ENCODE peak calls at places on chromosomes 16 and 17, in six cellular contexts. V, Q, L, H, K and W are unnamed samples.

GRCh38 chr17:55964191-55964590 is 189.1 kb upstream of the ANKFN1 start:
- DNase-seq in V (no peak), Q (no peak), L (no peak), H (no peak), K (no peak), W (no peak)

GRCh38 chr16:3980311-3981111 is 100.0 kb upstream of the CREBBP start:
- DNase-seq in V (peak; percentile 68), Q (no peak), L (peak; percentile 51), H (no peak), K (peak; percentile 50), W (peak; percentile 66)

GRCh38 chr16:86662195-86662594 is 83.8 kb downstream of the FOXL1 start:
- DNase-seq in V (peak; percentile 73), Q (no peak), L (peak; percentile 57), H (no peak), K (peak; percentile 57), W (peak; percentile 71)

GRCh38 chr16:734208-734980 is 6.4 kb downstream of the CIAO3 start:
- DNase-seq in V (no peak), Q (no peak), L (no peak), H (no peak), K (no peak), W (no peak)

GRCh38 chr17:3843935-3844516 is 2.0 kb downstream of the NCBP3 start:
- DNase-seq in V (peak; percentile 22), Q (no peak), L (no peak), H (peak; percentile 47), K (peak; percentile 34), W (no peak)

GRCh38 chr16:65842067-65842466 is 524.4 kb upstream of the CDH5 start:
- DNase-seq in V (peak; percentile 3), Q (no peak), L (no peak), H (no peak), K (no peak), W (no peak)

GRCh38 chr16:17171250-17172143 is 299.3 kb downstream of the XYLT1 start:
- DNase-seq in V (no peak), Q (no peak), L (no peak), H (no peak), K (no peak), W (no peak)

GRCh38 chr17:32497431-32498205 is 10.8 kb downstream of the CDK5R1 start:
- DNase-seq in V (peak; percentile 41), Q (no peak), L (no peak), H (no peak), K (peak; percentile 45), W (no peak)

GRCh38 chr17:80103686-80104085 is 2.3 kb downstream of the GAA start:
- DNase-seq in V (no peak), Q (no peak), L (no peak), H (no peak), K (no peak), W (no peak)

GRCh38 chr17:74413491-74413890 is 18.4 kb upstream of the GPRC5C start:
- DNase-seq in V (no peak), Q (no peak), L (no peak), H (no peak), K (no peak), W (no peak)

GRCh38 chr16:14298374-14299122 is 227.4 kb downstream of the MRTFB start:
- DNase-seq in V (no peak), Q (no peak), L (no peak), H (no peak), K (no peak), W (no peak)

GRCh38 chr16:20814761-20815160 is 8.4 kb downstream of the REXO5 start:
- DNase-seq in V (peak; percentile 66), Q (no peak), L (no peak), H (no peak), K (no peak), W (no peak)

GRCh38 chr17:81481011-81481799 is 31.4 kb downstream of the ACTG1 start:
- DNase-seq in V (peak; percentile 61), Q (peak; percentile 44), L (no peak), H (peak; percentile 88), K (peak; percentile 33), W (peak; percentile 83)

GRCh38 chr17:34665150-34665802 is 85.9 kb downstream of the TMEM132E start:
- DNase-seq in V (no peak), Q (no peak), L (no peak), H (no peak), K (no peak), W (no peak)

DNA sequence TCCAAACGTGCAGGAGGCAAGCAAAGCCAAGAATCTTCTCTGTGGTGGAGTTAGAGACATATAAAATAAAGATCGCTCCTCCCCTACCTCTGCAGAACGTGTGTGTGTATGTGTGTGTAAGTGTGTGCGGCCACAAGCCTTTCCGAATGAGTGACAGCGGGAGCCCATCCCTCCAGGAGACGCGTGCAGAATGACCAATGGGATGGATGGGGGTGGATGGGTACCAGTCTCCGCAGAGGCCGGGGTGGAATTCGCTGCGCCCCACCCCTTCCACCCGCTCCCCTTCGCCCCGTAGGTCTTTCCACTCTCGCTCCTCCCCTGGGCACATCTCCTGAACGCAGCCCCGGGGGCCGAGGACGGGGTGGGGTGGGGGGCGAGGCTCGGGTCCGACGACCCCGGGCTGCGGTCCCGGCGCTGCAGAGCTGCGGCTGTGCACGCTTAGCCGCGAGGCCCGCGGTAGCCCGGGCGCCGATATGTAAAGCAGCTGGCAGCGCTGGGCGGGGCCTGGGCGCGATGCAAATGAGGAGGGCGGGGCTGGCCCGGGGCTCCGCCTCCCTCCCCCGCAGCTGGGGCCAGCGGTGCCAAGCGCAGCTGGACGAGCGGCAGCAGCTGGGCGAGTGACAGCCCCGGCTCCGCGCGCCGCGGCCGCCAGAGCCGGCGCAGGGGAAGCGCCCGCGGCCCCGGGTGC is at the start of gene PRKCB:
- DNase-seq in V (peak; percentile 12), Q (peak; percentile 70), L (no peak), H (peak; percentile 92), K (peak; percentile 34), W (peak; percentile 44)
- H3K4me3 ChIP-seq in V (no peak within 1 kb of the TSS), Q (peak within 1 kb of the TSS; percentile 23), L (no peak within 1 kb of the TSS), H (peak within 1 kb of the TSS; percentile 45), K (no peak within 1 kb of the TSS), W (no peak within 1 kb of the TSS)

GRCh38 chr16:69106491-69107291 is 1.2 kb downstream of the HAS3 start:
- DNase-seq in V (no peak), Q (no peak), L (no peak), H (peak; percentile 25), K (no peak), W (no peak)
- H3K4me3 ChIP-seq in V (peak overlapping the region; percentile 21), Q (peak overlapping the region; percentile 16), L (peak overlapping the region; percentile 48), H (peak overlapping the region; percentile 49), K (peak overlapping the region; percentile 28), W (peak overlapping the region; percentile 43)

DNA sequence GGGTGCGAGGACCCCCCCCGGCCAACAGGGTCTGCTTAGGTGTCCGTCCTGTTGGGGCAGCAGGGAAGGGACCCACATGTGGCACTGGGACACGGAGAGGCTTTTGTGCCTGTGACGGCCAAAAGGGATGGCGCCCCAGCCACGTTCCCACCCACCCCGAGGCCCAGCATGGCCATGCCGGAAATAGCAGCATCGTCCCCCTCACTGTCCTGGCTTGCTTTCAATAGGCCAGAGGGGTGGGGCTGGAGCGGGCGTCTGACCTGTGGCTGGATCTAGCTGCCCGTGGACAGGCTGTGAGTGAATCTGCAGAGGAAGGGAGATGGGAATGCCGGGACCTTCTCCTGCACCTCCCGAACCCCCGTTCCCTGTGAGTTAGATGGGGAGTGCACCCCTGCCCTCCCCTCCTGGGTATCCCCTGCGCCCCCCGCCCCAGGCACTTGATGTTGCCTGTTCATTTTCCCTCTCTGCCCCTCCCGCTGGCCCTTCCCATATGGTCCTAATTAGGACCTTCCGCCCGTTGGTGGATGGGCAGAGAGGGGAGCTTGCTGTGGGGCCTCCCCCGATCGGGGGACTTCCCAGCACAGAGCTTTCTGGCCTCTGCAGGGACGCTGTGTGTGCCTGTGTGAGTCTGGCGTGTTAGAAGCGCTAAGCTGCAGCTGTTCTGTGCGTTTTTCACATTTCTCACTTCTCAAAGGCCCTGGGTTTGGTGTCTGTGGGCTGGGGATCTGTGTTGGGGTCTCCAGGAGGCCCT is 292.8 kb downstream of the SEC14L1 start:
- DNase-seq in V (peak; percentile 61), Q (peak; percentile 69), L (no peak), H (peak; percentile 60), K (peak; percentile 71), W (peak; percentile 88)
- H3K4me3 ChIP-seq in V (no peak overlapping the region), Q (no peak overlapping the region), L (no peak overlapping the region), H (no peak overlapping the region), K (peak overlapping the region; percentile 4), W (peak overlapping the region; percentile 18)

GRCh38 chr17:49496183-49496865 is 1.2 kb downstream of the NGFR start:
- DNase-seq in V (peak; percentile 44), Q (peak; percentile 71), L (no peak), H (peak; percentile 89), K (peak; percentile 30), W (peak; percentile 35)

GRCh38 chr17:49496866-49497146 is 1.7 kb downstream of the NGFR start:
- DNase-seq in V (no peak), Q (no peak), L (no peak), H (no peak), K (no peak), W (no peak)

GRCh38 chr17:49497147-49498036 is 2.3 kb downstream of the NGFR start:
- DNase-seq in V (peak; percentile 63), Q (no peak), L (no peak), H (peak; percentile 89), K (peak; percentile 16), W (peak; percentile 54)

GRCh38 chr17:49495842-49496182 is 719 bp downstream of the NGFR start:
- DNase-seq in V (no peak), Q (no peak), L (no peak), H (no peak), K (no peak), W (no peak)

DNA sequence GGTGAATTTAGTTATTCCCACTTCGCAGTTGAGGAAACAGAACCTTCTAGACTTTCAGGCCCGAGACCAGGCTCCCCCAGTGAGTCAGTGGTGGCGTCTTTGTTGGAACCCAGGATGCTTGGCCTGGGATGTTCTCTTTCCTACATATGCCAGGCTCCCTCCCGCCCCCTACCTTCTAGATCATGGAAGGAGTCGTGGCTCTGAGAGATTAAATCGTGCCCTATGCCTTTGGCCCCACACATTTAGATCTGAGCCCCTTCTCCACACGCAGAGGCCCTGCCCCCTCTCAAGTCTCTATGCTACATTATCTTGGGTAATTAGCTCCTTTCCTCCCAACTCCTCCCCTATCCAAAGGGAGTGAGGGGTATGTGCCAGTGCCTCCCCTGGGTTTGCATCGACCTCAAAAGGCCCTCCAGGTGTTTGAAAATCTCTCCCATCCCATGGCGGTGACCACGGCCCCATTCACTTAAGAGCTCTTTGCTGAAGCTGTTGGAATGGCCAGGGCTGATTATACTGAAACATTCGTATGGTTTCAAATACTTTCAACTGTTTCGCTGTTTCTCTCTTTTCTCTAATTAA is 3.0 kb downstream of the NGFR start:
- DNase-seq in V (no peak), Q (no peak), L (no peak), H (peak; percentile 38), K (no peak), W (no peak)
- H3K4me3 ChIP-seq in V (no peak overlapping the region), Q (no peak overlapping the region), L (no peak overlapping the region), H (peak overlapping the region; percentile 43), K (no peak overlapping the region), W (no peak overlapping the region)

DNA sequence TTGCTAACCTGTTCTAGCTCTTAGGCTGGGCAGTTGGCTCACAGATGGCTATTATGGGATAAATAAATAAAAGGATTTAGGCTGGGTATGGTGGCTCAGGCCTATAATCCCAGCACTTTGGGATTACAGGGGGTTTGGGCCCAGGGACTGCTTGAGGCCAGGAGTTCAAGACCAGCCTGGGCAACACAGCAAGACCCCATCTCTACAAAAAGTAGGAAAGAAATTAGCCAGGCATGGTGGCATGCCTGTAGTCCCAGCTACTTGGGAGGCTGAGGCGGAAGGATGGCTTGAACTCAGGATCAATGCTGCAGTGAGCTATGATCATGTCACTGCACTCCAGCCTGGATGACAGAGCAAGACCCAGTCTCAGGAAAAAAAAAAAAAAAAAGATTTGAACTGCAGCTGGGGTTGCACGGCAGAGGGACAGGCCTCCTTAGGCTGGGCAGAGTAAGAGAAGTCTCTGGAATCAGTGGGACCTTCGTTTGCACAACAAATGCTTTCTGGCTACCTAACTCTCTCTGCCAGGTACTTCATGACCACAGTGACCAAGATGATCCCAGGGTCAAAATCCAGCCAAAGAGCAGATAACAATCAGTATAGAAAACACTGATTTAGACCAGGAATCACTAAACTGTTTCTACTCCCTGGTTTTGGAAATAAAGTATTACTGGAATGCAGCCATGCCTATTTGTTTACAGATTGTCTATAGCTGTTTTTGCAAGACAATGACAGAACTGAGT is 6.8 kb downstream of the RUSF1 start:
- DNase-seq in V (no peak), Q (no peak), L (no peak), H (no peak), K (no peak), W (no peak)
- H3K4me3 ChIP-seq in V (no peak overlapping the region), Q (no peak overlapping the region), L (no peak overlapping the region), H (no peak overlapping the region), K (no peak overlapping the region), W (no peak overlapping the region)